ENCODE peak calls at places on chromosomes 11 and 22, in ten cellular contexts. J is IMR-90, X is Peyer's patch, P is K562, B is heart left ventricle, N is transverse colon, U is endothelial cell of umbilical vein, Y is sigmoid colon, Z is esophagus muscularis mucosa, E is A549. V is an unnamed sample.

GRCh38 chr11:119078675-119079420 is 5.8 kb upstream of the HMBS start:
- DNase-seq in J (no peak), X (no peak), P (no peak), B (peak), N (no peak), U (no peak), Y (no peak), Z (no peak), E (no peak), V (no peak)

GRCh38 chr22:50702261-50702671 is 29.6 kb downstream of the SHANK3 start:
- DNase-seq in J (no peak), X (no peak), P (no peak), B (peak), N (no peak), U (no peak), Y (peak), Z (no peak), E (no peak), V (no peak)

GRCh38 chr11:75499423-75500305 is 26.1 kb downstream of the GDPD5 start:
- DNase-seq in J (peak), X (no peak), P (no peak), B (peak), N (peak), U (no peak), Y (peak), Z (no peak), E (peak), V (no peak)

GRCh38 chr11:36684840-36685800 is 87.1 kb upstream of the RAG2 start:
- DNase-seq in J (no peak), X (no peak), P (no peak), B (no peak), N (no peak), U (no peak), Y (no peak), Z (no peak), E (no peak), V (peak)

GRCh38 chr11:36475192-36475591 is 34.9 kb downstream of the TRAF6 start:
- DNase-seq in J (peak), X (no peak), P (no peak), B (no peak), N (no peak), U (no peak), Y (no peak), Z (no peak), E (no peak), V (no peak)

GRCh38 chr11:3120071-3120792 is 44.9 kb downstream of the OSBPL5 start:
- DNase-seq in J (no peak), X (no peak), P (no peak), B (no peak), N (peak), U (no peak), Y (peak), Z (no peak), E (no peak), V (no peak)

GRCh38 chr11:3984896-3985295 is 109.7 kb upstream of the RRM1 start:
- DNase-seq in J (peak), X (no peak), P (peak), B (no peak), N (no peak), U (peak), Y (no peak), Z (no peak), E (no peak), V (peak)

GRCh38 chr11:114296190-114296978 is at the start of gene NNMT:
- DNase-seq in J (peak), X (no peak), P (no peak), B (peak), N (peak), U (peak), Y (peak), Z (peak), E (no peak), V (no peak)

GRCh38 chr11:65182258-65183170 is 786 bp downstream of the CAPN1 start:
- DNase-seq in J (no peak), X (peak), P (peak), B (peak), N (peak), U (peak), Y (peak), Z (no peak), E (no peak), V (no peak)

GRCh38 chr11:19935507-19935906 is 222.9 kb downstream of the NAV2 start:
- DNase-seq in J (peak), X (no peak), P (no peak), B (no peak), N (no peak), U (peak), Y (no peak), Z (no peak), E (no peak), V (no peak)

GRCh38 chr11:9567401-9567800 is 6.1 kb upstream of the WEE1 start:
- DNase-seq in J (no peak), X (no peak), P (no peak), B (no peak), N (no peak), U (no peak), Y (no peak), Z (no peak), E (no peak), V (no peak)

GRCh38 chr11:116500002-116500832 is 272.6 kb downstream of the BUD13 start:
- DNase-seq in J (no peak), X (no peak), P (no peak), B (no peak), N (no peak), U (no peak), Y (no peak), Z (no peak), E (no peak), V (no peak)

GRCh38 chr11:32400196-32400595 is 35.1 kb downstream of the WT1 start:
- DNase-seq in J (peak), X (no peak), P (peak), B (no peak), N (no peak), U (no peak), Y (no peak), Z (no peak), E (no peak), V (peak)

GRCh38 chr22:43658823-43659222 is 153.3 kb downstream of the EFCAB6 start:
- DNase-seq in J (no peak), X (no peak), P (no peak), B (no peak), N (no peak), U (no peak), Y (no peak), Z (peak), E (no peak), V (no peak)

GRCh38 chr22:49966041-49966715 is 5.6 kb downstream of the PIM3 start:
- DNase-seq in J (no peak), X (no peak), P (no peak), B (peak), N (peak), U (no peak), Y (peak), Z (no peak), E (no peak), V (no peak)

GRCh38 chr22:27970596-27971220 is 51.7 kb upstream of the PITPNB start:
- DNase-seq in J (peak), X (no peak), P (no peak), B (no peak), N (no peak), U (no peak), Y (no peak), Z (no peak), E (no peak), V (no peak)

GRCh38 chr22:28951969-28952521 is 68.7 kb downstream of the ZNRF3 start:
- DNase-seq in J (peak), X (no peak), P (no peak), B (peak), N (peak), U (no peak), Y (peak), Z (no peak), E (no peak), V (no peak)

GRCh38 chr11:60944504-60945294 is 7.3 kb downstream of the SLC15A3 start:
- DNase-seq in J (no peak), X (no peak), P (peak), B (no peak), N (no peak), U (no peak), Y (no peak), Z (no peak), E (peak), V (peak)

GRCh38 chr11:120797133-120797532 is 226.8 kb upstream of the TBCEL start:
- DNase-seq in J (no peak), X (no peak), P (no peak), B (no peak), N (no peak), U (no peak), Y (no peak), Z (no peak), E (no peak), V (no peak)

GRCh38 chr11:113197456-113197855 is 116.9 kb upstream of the TTC12 start:
- DNase-seq in J (no peak), X (no peak), P (no peak), B (no peak), N (no peak), U (no peak), Y (no peak), Z (no peak), E (no peak), V (no peak)

GRCh38 chr22:49642331-49642730 is 185.3 kb downstream of the BRD1 start:
- DNase-seq in J (no peak), X (no peak), P (no peak), B (no peak), N (no peak), U (peak), Y (no peak), Z (no peak), E (no peak), V (no peak)

GRCh38 chr11:122322369-122322768 is 206.4 kb upstream of the BLID start:
- DNase-seq in J (peak), X (no peak), P (no peak), B (no peak), N (no peak), U (no peak), Y (peak), Z (no peak), E (no peak), V (no peak)

GRCh38 chr11:6932150-6932549 is 5.9 kb downstream of the ZNF215 start:
- DNase-seq in J (no peak), X (no peak), P (no peak), B (no peak), N (no peak), U (no peak), Y (no peak), Z (no peak), E (no peak), V (no peak)

GRCh38 chr11:36540998-36541397 is 26.8 kb upstream of the RAG1 start:
- DNase-seq in J (peak), X (no peak), P (peak), B (peak), N (peak), U (peak), Y (no peak), Z (no peak), E (no peak), V (peak)

GRCh38 chr11:35364101-35364780 is 55.1 kb downstream of the SLC1A2 start:
- DNase-seq in J (peak), X (no peak), P (no peak), B (peak), N (peak), U (no peak), Y (peak), Z (peak), E (peak), V (no peak)

GRCh38 chr11:35045219-35045819 is 93.7 kb upstream of the CD44 start:
- DNase-seq in J (no peak), X (peak), P (no peak), B (no peak), N (peak), U (no peak), Y (no peak), Z (no peak), E (no peak), V (no peak)

GRCh38 chr22:25051983-25052710 is 99.6 kb downstream of the KIAA1671 start:
- DNase-seq in J (no peak), X (no peak), P (no peak), B (peak), N (peak), U (no peak), Y (no peak), Z (no peak), E (no peak), V (no peak)

GRCh38 chr22:44545773-44546172 is 47.7 kb upstream of the RTL6 start:
- DNase-seq in J (no peak), X (no peak), P (no peak), B (no peak), N (no peak), U (no peak), Y (no peak), Z (no peak), E (no peak), V (no peak)

GRCh38 chr11:66333896-66334604 is 2.2 kb downstream of the RIN1 start:
- DNase-seq in J (no peak), X (no peak), P (no peak), B (peak), N (no peak), U (no peak), Y (no peak), Z (no peak), E (no peak), V (no peak)

GRCh38 chr11:12157241-12157661 is 46.9 kb downstream of the MICAL2 start:
- DNase-seq in J (peak), X (no peak), P (no peak), B (no peak), N (no peak), U (peak), Y (no peak), Z (no peak), E (no peak), V (peak)

GRCh38 chr22:32501797-32502290 is 27.2 kb downstream of the FBXO7 start:
- DNase-seq in J (peak), X (no peak), P (no peak), B (no peak), N (no peak), U (no peak), Y (no peak), Z (no peak), E (no peak), V (no peak)

GRCh38 chr11:66314561-66315497 is 2.0 kb downstream of the CD248 start:
- DNase-seq in J (no peak), X (no peak), P (no peak), B (no peak), N (no peak), U (no peak), Y (no peak), Z (no peak), E (no peak), V (no peak)

GRCh38 chr11:31810779-31811647 is at the start of gene PAX6:
- DNase-seq in J (peak), X (peak), P (peak), B (no peak), N (peak), U (peak), Y (peak), Z (no peak), E (peak), V (peak)

GRCh38 chr11:79287952-79288351 is 152.9 kb downstream of the TENM4 start:
- DNase-seq in J (no peak), X (no peak), P (peak), B (no peak), N (no peak), U (no peak), Y (no peak), Z (no peak), E (no peak), V (no peak)

GRCh38 chr11:2175659-2176058 is 4.0 kb upstream of the TH start:
- DNase-seq in J (peak), X (no peak), P (no peak), B (no peak), N (no peak), U (no peak), Y (no peak), Z (no peak), E (no peak), V (no peak)

GRCh38 chr11:6402561-6402981 is 12.3 kb downstream of the SMPD1 start:
- DNase-seq in J (peak), X (peak), P (no peak), B (no peak), N (peak), U (no peak), Y (no peak), Z (no peak), E (no peak), V (peak)

GRCh38 chr11:58919561-58919960 is 19.7 kb upstream of the GLYATL1 start:
- DNase-seq in J (peak), X (no peak), P (no peak), B (no peak), N (no peak), U (no peak), Y (no peak), Z (peak), E (no peak), V (no peak)

GRCh38 chr11:86370922-86371614 is 3.6 kb upstream of the CCDC81 start:
- DNase-seq in J (peak), X (no peak), P (peak), B (no peak), N (no peak), U (peak), Y (no peak), Z (no peak), E (no peak), V (peak)

GRCh38 chr11:359181-359714 is 10.1 kb upstream of the B4GALNT4 start:
- DNase-seq in J (no peak), X (no peak), P (no peak), B (no peak), N (no peak), U (no peak), Y (peak), Z (no peak), E (no peak), V (no peak)

GRCh38 chr11:130897262-130898182 is 18.8 kb downstream of the SNX19 start:
- DNase-seq in J (peak), X (no peak), P (no peak), B (peak), N (peak), U (peak), Y (peak), Z (peak), E (no peak), V (no peak)
- TF ChIP-seq POLR2A in J (peak), X (no peak), P (no peak), B (no peak), N (no peak), U (peak), Y (no peak), Z (no peak), E (no peak), V (no peak)

GRCh38 chr11:14347494-14347893 is 11.5 kb downstream of the RRAS2 start:
- DNase-seq in J (no peak), X (no peak), P (no peak), B (no peak), N (no peak), U (no peak), Y (no peak), Z (no peak), E (no peak), V (no peak)
- TF ChIP-seq POLR2A in J (no peak), X (no peak), P (no peak), B (no peak), N (no peak), U (no peak), Y (no peak), Z (no peak), E (no peak), V (no peak)

GRCh38 chr22:39244496-39245129 is at the start of gene PDGFB:
- DNase-seq in J (no peak), X (no peak), P (peak), B (peak), N (peak), U (peak), Y (no peak), Z (no peak), E (no peak), V (peak)
- TF ChIP-seq POLR2A in J (no peak), X (peak), P (no peak), B (no peak), N (peak), U (peak), Y (peak), Z (no peak), E (peak), V (no peak)

DNA sequence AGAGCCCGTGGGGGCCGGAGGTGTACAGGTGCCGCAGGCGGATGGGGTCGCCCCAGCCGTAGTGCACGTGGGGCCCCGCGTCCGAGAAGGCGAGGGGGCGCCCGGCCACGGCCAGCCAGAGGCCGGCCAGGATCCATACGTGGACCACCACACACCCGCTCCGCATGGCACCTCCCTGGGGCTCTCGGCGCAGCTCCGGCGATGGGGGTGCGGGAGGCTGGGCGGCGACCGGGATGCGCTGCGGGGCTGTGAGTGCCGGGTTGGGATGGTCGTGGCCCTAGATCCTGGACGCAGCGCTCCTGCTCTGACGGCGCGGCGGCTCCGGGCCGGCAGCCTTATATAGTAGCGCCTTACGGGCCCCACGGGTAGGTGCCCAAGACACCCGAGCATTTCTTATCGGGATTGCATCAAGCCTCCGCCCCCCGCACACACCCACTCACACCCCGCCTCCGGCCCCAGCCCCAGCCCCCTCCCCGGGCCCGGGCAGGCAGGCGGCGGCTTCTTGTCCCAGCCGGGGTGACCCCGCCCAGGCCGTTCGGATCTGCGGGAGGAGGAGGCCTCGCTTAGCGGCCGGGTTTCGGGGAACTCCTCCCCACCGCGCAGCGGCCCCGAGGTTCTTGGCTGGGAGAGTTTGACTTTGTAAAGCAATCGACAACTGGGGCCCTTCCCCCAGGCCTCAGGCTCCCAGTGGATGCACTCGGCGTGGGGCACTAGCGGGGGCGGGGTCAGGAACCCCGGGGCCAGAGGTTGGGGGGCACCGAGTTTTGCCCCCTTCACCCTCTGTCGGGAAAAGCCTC is at the start of gene FGF19:
- DNase-seq in J (no peak), X (no peak), P (no peak), B (no peak), N (no peak), U (no peak), Y (no peak), Z (no peak), E (peak), V (no peak)
- TF ChIP-seq POLR2A in J (no peak), X (no peak), P (no peak), B (no peak), N (no peak), U (no peak), Y (no peak), Z (no peak), E (no peak), V (no peak)

V was measured in NB4.